ENCODE peak calls at places on chromosomes 4 and X, in five cellular contexts. N, U, O, S and T are unnamed samples.

GRCh38 chr4:66178901-66179300 is 508.6 kb upstream of the EPHA5 start:
- DNase-seq in N (no peak), U (no peak), O (peak; percentile 1), S (no peak), T (no peak)

GRCh38 chrX:84186603-84187358 is 1.2 kb downstream of the RPS6KA6 start:
- DNase-seq in N (no peak), U (no peak), O (no peak), S (no peak), T (no peak)

GRCh38 chrX:1264556-1264955 is 4.1 kb upstream of the CSF2RA start:
- DNase-seq in N (no peak), U (no peak), O (no peak), S (no peak), T (no peak)

GRCh38 chr4:154714339-154715040 is 29.3 kb upstream of the LRAT start:
- DNase-seq in N (no peak), U (no peak), O (no peak), S (no peak), T (no peak)

GRCh38 chr4:143348233-143349077 is 11.8 kb downstream of the GAB1 start:
- DNase-seq in N (no peak), U (no peak), O (no peak), S (no peak), T (no peak)

GRCh38 chr4:104418313-104418712 is 76.4 kb downstream of the CXXC4 start:
- DNase-seq in N (no peak), U (no peak), O (peak; percentile 61), S (no peak), T (no peak)

GRCh38 chr4:114649908-114650307 is 51.3 kb downstream of the UGT8 start:
- DNase-seq in N (no peak), U (no peak), O (no peak), S (no peak), T (no peak)

GRCh38 chr4:19678763-19679162 is 572.9 kb upstream of the SLIT2 start:
- DNase-seq in N (peak; percentile 25), U (no peak), O (peak; percentile 13), S (no peak), T (no peak)

GRCh38 chrX:153775631-153776595 is 4.9 kb upstream of the SRPK3 start:
- DNase-seq in N (no peak), U (no peak), O (no peak), S (no peak), T (no peak)

GRCh38 chr4:16627999-16628398 is 270.4 kb downstream of the LDB2 start:
- DNase-seq in N (peak; percentile 97), U (no peak), O (no peak), S (no peak), T (no peak)

GRCh38 chr4:56372774-56373173 is 14.5 kb downstream of the AASDH start:
- DNase-seq in N (no peak), U (no peak), O (peak; percentile 25), S (no peak), T (no peak)

GRCh38 chr4:75990129-75990528 is 616 bp downstream of the SDAD1 start:
- DNase-seq in N (peak; percentile 3), U (no peak), O (no peak), S (no peak), T (no peak)

GRCh38 chr4:71338846-71339593 is at the start of gene SLC4A4:
- DNase-seq in N (peak; percentile 62), U (no peak), O (peak; percentile 50), S (no peak), T (no peak)

GRCh38 chrX:123993904-123994635 is 32.6 kb downstream of the STAG2 start:
- DNase-seq in N (no peak), U (no peak), O (no peak), S (no peak), T (no peak)

GRCh38 chrX:19332983-19333382 is 10.7 kb upstream of the PDHA1 start:
- DNase-seq in N (peak; percentile 27), U (no peak), O (no peak), S (peak; percentile 5), T (no peak)